ENCODE peak calls at places on chromosomes 12 and 14, in ten cellular contexts. One of them, this sample, is unnamed.

GRCh38 chr12:53969588-53970259 is 3.2 kb upstream of the HOXC11 start:
- DNase-seq in kidney: no peak
- DNase-seq in Right ventricle myocardium superior: no peak
- DNase-seq in AG09309: no peak
- DNase-seq in left lung: no peak
- DNase-seq in HCT116: no peak
- DNase-seq in GM13976: no peak
- DNase-seq in mesothelial cell of epicardium: no peak
- DNase-seq in fibroblast of pulmonary artery: no peak
- DNase-seq in GM23338: no peak
- DNase-seq in this sample: no peak

GRCh38 chr12:761276-761675 is 8.9 kb downstream of the WNK1 start:
- DNase-seq in GM23338: no peak
- DNase-seq in kidney: no peak
- DNase-seq in left lung: no peak
- DNase-seq in mesothelial cell of epicardium: no peak
- DNase-seq in Right ventricle myocardium superior: no peak
- DNase-seq in HCT116: no peak
- DNase-seq in fibroblast of pulmonary artery: no peak
- DNase-seq in AG09309: no peak
- DNase-seq in GM13976: no peak
- DNase-seq in this sample: no peak

GRCh38 chr12:105278043-105278697 is 42.2 kb upstream of the APPL2 start:
- DNase-seq in GM23338: peak; percentile 36
- DNase-seq in left lung: no peak
- DNase-seq in GM13976: no peak
- DNase-seq in kidney: no peak
- DNase-seq in HCT116: no peak
- DNase-seq in AG09309: no peak
- DNase-seq in Right ventricle myocardium superior: no peak
- DNase-seq in fibroblast of pulmonary artery: peak; percentile 34
- DNase-seq in mesothelial cell of epicardium: no peak
- DNase-seq in this sample: no peak

GRCh38 chr12:3216726-3217682 is 139.8 kb downstream of the TSPAN9 start:
- DNase-seq in left lung: peak; percentile 55
- DNase-seq in GM23338: no peak
- DNase-seq in AG09309: peak; percentile 29
- DNase-seq in mesothelial cell of epicardium: no peak
- DNase-seq in fibroblast of pulmonary artery: peak; percentile 86
- DNase-seq in GM13976: no peak
- DNase-seq in kidney: no peak
- DNase-seq in Right ventricle myocardium superior: no peak
- DNase-seq in HCT116: peak; percentile 4
- DNase-seq in this sample: no peak

GRCh38 chr14:34043627-34044372 is 92.9 kb upstream of the EGLN3 start:
- DNase-seq in Right ventricle myocardium superior: no peak
- DNase-seq in left lung: no peak
- DNase-seq in AG09309: no peak
- DNase-seq in mesothelial cell of epicardium: no peak
- DNase-seq in GM23338: peak; percentile 35
- DNase-seq in HCT116: peak; percentile 82
- DNase-seq in fibroblast of pulmonary artery: no peak
- DNase-seq in kidney: no peak
- DNase-seq in GM13976: peak; percentile 64
- DNase-seq in this sample: no peak

GRCh38 chr14:92985521-92985920 is 62.6 kb downstream of the CHGA start:
- DNase-seq in GM23338: no peak
- DNase-seq in AG09309: no peak
- DNase-seq in HCT116: no peak
- DNase-seq in kidney: peak; percentile 35
- DNase-seq in mesothelial cell of epicardium: no peak
- DNase-seq in fibroblast of pulmonary artery: no peak
- DNase-seq in Right ventricle myocardium superior: peak; percentile 30
- DNase-seq in GM13976: no peak
- DNase-seq in left lung: peak; percentile 36
- DNase-seq in this sample: no peak

GRCh38 chr14:42911642-42912041 is 1305.0 kb downstream of the LRFN5 start:
- DNase-seq in fibroblast of pulmonary artery: peak; percentile 31
- DNase-seq in kidney: no peak
- DNase-seq in AG09309: no peak
- DNase-seq in Right ventricle myocardium superior: no peak
- DNase-seq in GM13976: no peak
- DNase-seq in HCT116: no peak
- DNase-seq in left lung: no peak
- DNase-seq in GM23338: peak; percentile 14
- DNase-seq in mesothelial cell of epicardium: no peak
- DNase-seq in this sample: no peak

GRCh38 chr14:32933943-32934890 is 4.5 kb upstream of the NPAS3 start:
- DNase-seq in Right ventricle myocardium superior: peak; percentile 46
- DNase-seq in AG09309: no peak
- DNase-seq in GM13976: peak; percentile 24
- DNase-seq in mesothelial cell of epicardium: peak; percentile 25
- DNase-seq in kidney: peak; percentile 82
- DNase-seq in left lung: peak; percentile 67
- DNase-seq in HCT116: no peak
- DNase-seq in fibroblast of pulmonary artery: peak; percentile 23
- DNase-seq in GM23338: peak; percentile 53
- DNase-seq in this sample: no peak

GRCh38 chr12:56645201-56645716 is 525 bp downstream of the ATP5F1B start:
- DNase-seq in GM13976: no peak
- DNase-seq in left lung: no peak
- DNase-seq in Right ventricle myocardium superior: peak; percentile 52
- DNase-seq in AG09309: no peak
- DNase-seq in HCT116: no peak
- DNase-seq in GM23338: peak; percentile 42
- DNase-seq in kidney: no peak
- DNase-seq in fibroblast of pulmonary artery: no peak
- DNase-seq in mesothelial cell of epicardium: no peak
- DNase-seq in this sample: no peak

GRCh38 chr12:5244513-5244972 is 187.4 kb upstream of the NTF3 start:
- DNase-seq in kidney: no peak
- DNase-seq in mesothelial cell of epicardium: no peak
- DNase-seq in HCT116: no peak
- DNase-seq in GM23338: peak; percentile 67
- DNase-seq in GM13976: no peak
- DNase-seq in fibroblast of pulmonary artery: no peak
- DNase-seq in left lung: no peak
- DNase-seq in AG09309: no peak
- DNase-seq in Right ventricle myocardium superior: no peak
- DNase-seq in this sample: no peak

GRCh38 chr12:56315256-56315625 is 547 bp downstream of the CNPY2 start:
- DNase-seq in fibroblast of pulmonary artery: no peak
- DNase-seq in Right ventricle myocardium superior: no peak
- DNase-seq in GM23338: peak; percentile 35
- DNase-seq in kidney: peak; percentile 69
- DNase-seq in left lung: no peak
- DNase-seq in GM13976: peak; percentile 31
- DNase-seq in mesothelial cell of epicardium: no peak
- DNase-seq in HCT116: no peak
- DNase-seq in AG09309: no peak
- DNase-seq in this sample: no peak

GRCh38 chr12:127245009-127245408 is 1022.0 kb upstream of the TMEM132C start:
- DNase-seq in fibroblast of pulmonary artery: peak; percentile 27
- DNase-seq in AG09309: no peak
- DNase-seq in mesothelial cell of epicardium: no peak
- DNase-seq in GM23338: no peak
- DNase-seq in kidney: no peak
- DNase-seq in Right ventricle myocardium superior: no peak
- DNase-seq in left lung: no peak
- DNase-seq in GM13976: no peak
- DNase-seq in HCT116: no peak
- DNase-seq in this sample: no peak

GRCh38 chr12:3622021-3622731 is 130.7 kb downstream of the CRACR2A start:
- DNase-seq in GM23338: no peak
- DNase-seq in Right ventricle myocardium superior: no peak
- DNase-seq in HCT116: no peak
- DNase-seq in fibroblast of pulmonary artery: no peak
- DNase-seq in left lung: no peak
- DNase-seq in kidney: no peak
- DNase-seq in mesothelial cell of epicardium: no peak
- DNase-seq in AG09309: no peak
- DNase-seq in GM13976: no peak
- DNase-seq in this sample: no peak

GRCh38 chr14:76320486-76320885 is 55.5 kb upstream of the ESRRB start:
- DNase-seq in HCT116: no peak
- DNase-seq in GM13976: no peak
- DNase-seq in left lung: no peak
- DNase-seq in fibroblast of pulmonary artery: no peak
- DNase-seq in Right ventricle myocardium superior: no peak
- DNase-seq in GM23338: no peak
- DNase-seq in kidney: no peak
- DNase-seq in AG09309: no peak
- DNase-seq in mesothelial cell of epicardium: no peak
- DNase-seq in this sample: peak; percentile 17

GRCh38 chr12:38921025-38921677 is 15.8 kb upstream of the CPNE8 start:
- DNase-seq in HCT116: peak; percentile 69
- DNase-seq in GM23338: peak; percentile 77
- DNase-seq in GM13976: peak; percentile 24
- DNase-seq in kidney: no peak
- DNase-seq in left lung: no peak
- DNase-seq in AG09309: peak; percentile 20
- DNase-seq in fibroblast of pulmonary artery: peak; percentile 72
- DNase-seq in Right ventricle myocardium superior: peak; percentile 41
- DNase-seq in mesothelial cell of epicardium: no peak
- DNase-seq in this sample: no peak

GRCh38 chr14:77752799-77753516 is 8.0 kb downstream of the SNW1 start:
- DNase-seq in left lung: no peak
- DNase-seq in HCT116: no peak
- DNase-seq in fibroblast of pulmonary artery: peak; percentile 50
- DNase-seq in mesothelial cell of epicardium: no peak
- DNase-seq in Right ventricle myocardium superior: no peak
- DNase-seq in GM13976: no peak
- DNase-seq in AG09309: no peak
- DNase-seq in kidney: no peak
- DNase-seq in GM23338: no peak
- DNase-seq in this sample: no peak

GRCh38 chr14:76953196-76953945 is 75.1 kb downstream of the IRF2BPL start:
- DNase-seq in HCT116: peak; percentile 81
- DNase-seq in GM23338: peak; percentile 43
- DNase-seq in left lung: peak; percentile 89
- DNase-seq in kidney: peak; percentile 94
- DNase-seq in mesothelial cell of epicardium: no peak
- DNase-seq in Right ventricle myocardium superior: peak; percentile 80
- DNase-seq in fibroblast of pulmonary artery: peak; percentile 63
- DNase-seq in GM13976: peak; percentile 69
- DNase-seq in AG09309: peak; percentile 44
- DNase-seq in this sample: peak; percentile 86

GRCh38 chr12:105946541-105946940 is 192.2 kb downstream of the NUAK1 start:
- DNase-seq in GM13976: no peak
- DNase-seq in kidney: peak; percentile 83
- DNase-seq in mesothelial cell of epicardium: no peak
- DNase-seq in GM23338: no peak
- DNase-seq in Right ventricle myocardium superior: peak; percentile 75
- DNase-seq in fibroblast of pulmonary artery: peak; percentile 74
- DNase-seq in left lung: no peak
- DNase-seq in AG09309: no peak
- DNase-seq in HCT116: no peak
- DNase-seq in this sample: no peak

This sample was measured in upper lobe of right lung.